ENCODE peak calls at places on chromosomes 12 and 14, in seven cellular contexts. V is esophagus squamous epithelium, Q is A549, J is AG04450, O is IMR-90, C is neural progenitor cell, P is heart right ventricle. M is an unnamed sample. For H3K9me3, the result is how much of the 10 kb centered on the place peaks cover.

GRCh38 chr12:94033112-94033511 is 115.3 kb upstream of the PLXNC1 start:
- DNase-seq in V (no peak), Q (no peak), J (no peak), O (no peak), C (no peak), P (no peak), M (no peak)

GRCh38 chr12:15534322-15534721 is 212.0 kb downstream of the PTPRO start:
- DNase-seq in V (no peak), Q (no peak), J (no peak), O (peak), C (no peak), P (no peak), M (no peak)

GRCh38 chr14:61573748-61574513 is 121.4 kb upstream of the HIF1A start:
- DNase-seq in V (no peak), Q (no peak), J (no peak), O (peak), C (no peak), P (no peak), M (no peak)

GRCh38 chr12:124053855-124054254 is 80.8 kb downstream of the ZNF664 start:
- DNase-seq in V (no peak), Q (peak), J (peak), O (peak), C (peak), P (peak), M (peak)

GRCh38 chr14:67268456-67269115 is 27.4 kb downstream of the PALS1 start:
- DNase-seq in V (no peak), Q (no peak), J (no peak), O (peak), C (peak), P (no peak), M (no peak)

GRCh38 chr12:49358548-49359141 is 8.6 kb upstream of the SPATS2 start:
- DNase-seq in V (no peak), Q (peak), J (no peak), O (peak), C (peak), P (peak), M (no peak)

GRCh38 chr12:26680724-26681455 is 152.1 kb downstream of the ITPR2 start:
- DNase-seq in V (no peak), Q (no peak), J (peak), O (peak), C (no peak), P (no peak), M (no peak)

GRCh38 chr12:96886998-96887677 is 19.9 kb upstream of the NEDD1 start:
- DNase-seq in V (no peak), Q (no peak), J (peak), O (peak), C (no peak), P (peak), M (peak)

GRCh38 chr14:63910593-63911363 is 58.0 kb downstream of the SYNE2 start:
- DNase-seq in V (no peak), Q (no peak), J (no peak), O (peak), C (peak), P (no peak), M (no peak)

GRCh38 chr14:72699852-72700257 is 194.0 kb downstream of the DPF3 start:
- DNase-seq in V (no peak), Q (peak), J (peak), O (peak), C (no peak), P (no peak), M (no peak)

GRCh38 chr14:93959239-93960107 is 16.9 kb downstream of the ASB2 start:
- DNase-seq in V (peak), Q (peak), J (peak), O (peak), C (no peak), P (peak), M (peak)

GRCh38 chr12:54159140-54159539 is 29.6 kb downstream of the SMUG1 start:
- DNase-seq in V (no peak), Q (no peak), J (no peak), O (no peak), C (peak), P (no peak), M (no peak)

GRCh38 chr12:75995691-75996090 is 35.9 kb downstream of the PHLDA1 start:
- DNase-seq in V (no peak), Q (no peak), J (no peak), O (peak), C (no peak), P (no peak), M (no peak)

GRCh38 chr12:111788178-111788654 is 21.5 kb downstream of the ALDH2 start:
- DNase-seq in V (no peak), Q (peak), J (no peak), O (peak), C (peak), P (peak), M (no peak)

GRCh38 chr14:39173198-39173597 is 1.9 kb upstream of the PNN start:
- DNase-seq in V (no peak), Q (no peak), J (no peak), O (no peak), C (no peak), P (no peak), M (no peak)

GRCh38 chr12:34198924-34199323 is 176.6 kb downstream of the ALG10 start:
- DNase-seq in V (no peak), Q (no peak), J (no peak), O (no peak), C (no peak), P (no peak), M (no peak)

GRCh38 chr12:51866762-51867161 is 18.2 kb upstream of the FIGNL2 start:
- DNase-seq in V (no peak), Q (no peak), J (no peak), O (no peak), C (no peak), P (no peak), M (no peak)

GRCh38 chr12:15584366-15585041 is 204.7 kb downstream of the EPS8 start:
- DNase-seq in V (no peak), Q (peak), J (no peak), O (peak), C (peak), P (no peak), M (no peak)

GRCh38 chr14:69853774-69854173 is 25.4 kb upstream of the SMOC1 start:
- DNase-seq in V (no peak), Q (no peak), J (no peak), O (no peak), C (no peak), P (no peak), M (no peak)

GRCh38 chr12:622420-622819 is 40.8 kb downstream of the NINJ2 start:
- DNase-seq in V (no peak), Q (no peak), J (no peak), O (no peak), C (no peak), P (peak), M (no peak)

GRCh38 chr12:27491226-27491625 is 32.8 kb upstream of the PPFIBP1 start:
- DNase-seq in V (no peak), Q (no peak), J (no peak), O (no peak), C (no peak), P (no peak), M (no peak)

GRCh38 chr14:58430156-58430555 is 2.6 kb downstream of the KIAA0586 start:
- DNase-seq in V (no peak), Q (no peak), J (no peak), O (peak), C (no peak), P (no peak), M (no peak)

GRCh38 chr12:13386269-13387039 is 189.9 kb downstream of the EMP1 start:
- DNase-seq in V (no peak), Q (no peak), J (no peak), O (no peak), C (no peak), P (no peak), M (no peak)

GRCh38 chr12:54759751-54760150 is 94.6 kb upstream of the MUCL1 start:
- DNase-seq in V (no peak), Q (peak), J (no peak), O (peak), C (peak), P (no peak), M (no peak)

GRCh38 chr12:57759360-57759980 is 4.6 kb downstream of the MARCHF9 start:
- DNase-seq in V (no peak), Q (peak), J (no peak), O (no peak), C (no peak), P (no peak), M (no peak)

GRCh38 chr14:97299661-97300060 is 502.5 kb downstream of the VRK1 start:
- DNase-seq in V (no peak), Q (no peak), J (no peak), O (no peak), C (peak), P (no peak), M (no peak)

GRCh38 chr14:100622234-100622633 is 35.0 kb upstream of the BEGAIN start:
- DNase-seq in V (no peak), Q (no peak), J (no peak), O (no peak), C (no peak), P (no peak), M (peak)

GRCh38 chr14:92510972-92511371 is 2.6 kb upstream of the RIN3 start:
- DNase-seq in V (no peak), Q (peak), J (no peak), O (no peak), C (peak), P (no peak), M (no peak)

GRCh38 chr12:119676573-119676972 is 8.6 kb downstream of the PRKAB1 start:
- DNase-seq in V (no peak), Q (peak), J (no peak), O (no peak), C (no peak), P (no peak), M (no peak)

GRCh38 chr12:130799051-130799450 is 40.0 kb downstream of the STX2 start:
- DNase-seq in V (no peak), Q (no peak), J (no peak), O (peak), C (no peak), P (no peak), M (no peak)

GRCh38 chr14:49692191-49692757 is 646 bp upstream of the KLHDC1 start:
- DNase-seq in V (no peak), Q (no peak), J (no peak), O (peak), C (no peak), P (no peak), M (no peak)

GRCh38 chr12:71371132-71371531 is 68.5 kb upstream of the LGR5 start:
- DNase-seq in V (no peak), Q (no peak), J (no peak), O (no peak), C (no peak), P (no peak), M (no peak)

GRCh38 chr12:57235012-57235727 is 5.7 kb downstream of the SHMT2 start:
- DNase-seq in V (no peak), Q (no peak), J (no peak), O (peak), C (peak), P (peak), M (peak)

GRCh38 chr14:75459099-75459741 is 31.4 kb downstream of the JDP2 start:
- DNase-seq in V (no peak), Q (peak), J (no peak), O (no peak), C (no peak), P (peak), M (no peak)

GRCh38 chr14:95948608-95949007 is 72.0 kb downstream of the TUNAR start:
- DNase-seq in V (no peak), Q (no peak), J (no peak), O (no peak), C (peak), P (no peak), M (no peak)

GRCh38 chr14:21428930-21429329 is 27.0 kb downstream of the CHD8 start:
- DNase-seq in V (no peak), Q (no peak), J (no peak), O (no peak), C (no peak), P (peak), M (no peak)

GRCh38 chr14:78611031-78611430 is 440.9 kb downstream of the NRXN3 start:
- DNase-seq in V (no peak), Q (no peak), J (no peak), O (no peak), C (no peak), P (no peak), M (no peak)
- H3K9me3 ChIP-seq in V (under half), Q (under half), J (under half), O (under half), C (under half), P (under half), M (under half)

DNA sequence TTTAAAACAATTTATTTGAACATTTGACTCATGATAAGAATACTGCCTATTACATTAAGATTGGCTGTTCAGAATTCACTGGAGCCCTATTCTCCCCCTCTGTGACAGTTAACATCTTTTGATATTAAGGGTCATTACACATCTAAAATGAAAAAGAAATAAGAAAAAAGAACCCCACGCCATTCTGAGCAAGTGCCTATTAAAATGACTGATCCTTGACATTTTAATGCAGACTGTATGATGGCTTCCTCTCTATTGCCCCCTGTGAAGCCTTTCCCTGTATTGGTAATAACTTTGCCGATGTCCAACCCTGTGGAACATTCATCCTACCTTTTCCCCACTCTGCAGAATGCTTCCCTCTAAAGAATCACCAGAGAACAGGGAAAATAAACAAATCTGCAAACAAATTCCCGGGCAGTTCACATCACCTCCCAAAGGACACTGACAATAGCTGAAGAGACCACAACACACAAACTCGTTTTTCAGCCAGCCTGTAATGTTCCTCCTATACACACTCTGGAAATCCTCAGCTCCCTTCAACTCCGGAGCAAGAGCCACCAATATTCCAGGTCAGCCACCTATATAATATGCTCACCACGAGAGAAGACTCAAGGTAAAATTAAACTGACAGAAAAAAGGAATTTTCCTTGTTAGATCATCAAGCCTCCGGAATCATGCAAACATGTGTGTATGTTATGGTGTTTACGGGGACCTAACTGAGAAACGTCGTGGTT is 2.1 kb downstream of the NIN start:
- DNase-seq in V (no peak), Q (no peak), J (no peak), O (no peak), C (peak), P (no peak), M (no peak)
- H3K9me3 ChIP-seq in V (under half), Q (under half), J (under half), O (under half), C (under half), P (under half), M (under half)

GRCh38 chr12:133145981-133146380 is 15.6 kb downstream of the ZNF10 start:
- DNase-seq in V (no peak), Q (no peak), J (no peak), O (no peak), C (no peak), P (no peak), M (no peak)
- H3K9me3 ChIP-seq in V (under half), Q (half or more), J (under half), O (under half), C (under half), P (half or more), M (half or more)

DNA sequence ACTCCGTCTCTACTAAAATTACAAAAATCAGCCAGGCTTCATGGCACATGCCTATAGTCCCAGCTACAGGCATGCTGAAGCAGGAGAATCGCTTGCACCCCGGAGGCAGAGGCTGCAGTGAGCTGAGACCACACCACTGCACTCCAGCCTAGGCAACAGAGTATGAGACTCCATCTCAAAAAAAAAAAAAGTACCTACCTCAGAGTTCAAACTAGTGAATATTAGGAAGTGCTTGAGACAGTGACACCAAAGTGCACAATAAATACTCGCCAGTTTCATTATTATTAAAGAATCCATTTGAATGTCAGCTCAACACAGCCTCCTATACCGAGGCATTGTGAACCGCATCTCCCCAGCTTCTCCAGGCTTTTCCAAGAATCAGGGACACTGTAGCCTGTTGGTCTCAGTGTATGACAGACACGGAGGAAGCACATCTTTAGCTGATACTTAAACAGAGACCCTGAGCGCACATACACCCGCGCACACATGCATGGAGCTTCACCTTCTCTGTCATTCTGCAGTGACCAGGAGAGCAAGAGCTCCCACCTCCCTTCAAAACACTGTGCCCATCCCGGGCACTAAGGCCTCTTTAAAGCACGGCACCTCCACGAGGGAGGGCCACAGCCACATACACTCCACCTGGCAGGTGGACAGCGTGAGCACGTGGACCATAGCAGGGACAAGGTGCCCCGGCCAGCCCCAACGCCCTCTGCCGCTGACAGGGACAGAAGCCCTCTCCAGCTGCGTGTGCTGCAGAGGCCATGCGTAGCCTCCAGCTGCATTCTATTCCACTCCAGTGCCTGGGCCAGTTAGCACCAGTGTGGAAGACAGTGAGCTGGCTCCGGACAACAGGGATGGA is 5.2 kb downstream of the GAPDH start:
- DNase-seq in V (no peak), Q (peak), J (no peak), O (peak), C (peak), P (no peak), M (no peak)
- H3K9me3 ChIP-seq in V (under half), Q (under half), J (under half), O (under half), C (under half), P (under half), M (under half)

GRCh38 chr14:106808907-106809306 is 1282.5 kb downstream of the TMEM121 start:
- DNase-seq in V (no peak), Q (no peak), J (no peak), O (no peak), C (no peak), P (no peak), M (no peak)

GRCh38 chr14:106809615-106810014 is 1283.2 kb downstream of the TMEM121 start:
- DNase-seq in V (no peak), Q (no peak), J (no peak), O (no peak), C (no peak), P (no peak), M (no peak)

GRCh38 chr14:106811167-106811566 is 1284.8 kb downstream of the TMEM121 start:
- DNase-seq in V (no peak), Q (no peak), J (no peak), O (no peak), C (no peak), P (no peak), M (no peak)

GRCh38 chr14:106807493-106807892 is 1281.1 kb downstream of the TMEM121 start:
- DNase-seq in V (no peak), Q (no peak), J (no peak), O (no peak), C (no peak), P (no peak), M (no peak)

GRCh38 chr14:106808458-106808857 is 1282.1 kb downstream of the TMEM121 start:
- DNase-seq in V (no peak), Q (no peak), J (no peak), O (no peak), C (no peak), P (no peak), M (no peak)
- H3K9me3 ChIP-seq in V (under half), Q (under half), J (under half), O (under half), C (under half), P (under half), M (under half)

DNA sequence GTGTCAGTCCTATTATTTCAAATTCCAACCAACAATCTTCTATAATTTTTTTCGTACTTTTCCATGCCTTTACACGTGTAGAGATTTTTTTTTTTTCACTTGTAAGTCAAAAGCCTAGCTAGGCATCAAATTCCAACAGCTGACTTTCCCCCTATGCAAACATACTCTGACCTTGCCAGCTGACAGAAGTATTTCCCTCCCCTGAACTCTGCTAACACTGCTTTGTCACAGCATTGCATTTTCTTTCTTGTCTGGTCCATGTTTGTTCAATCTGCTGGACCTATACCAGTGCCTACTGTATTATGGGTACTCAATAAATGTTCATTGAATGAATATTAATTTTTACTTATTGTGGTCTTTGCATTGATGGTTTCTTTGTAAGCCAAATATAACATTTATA is 435.3 kb upstream of the GARIN6 start:
- DNase-seq in V (no peak), Q (no peak), J (no peak), O (no peak), C (no peak), P (no peak), M (no peak)
- H3K9me3 ChIP-seq in V (under half), Q (under half), J (under half), O (under half), C (under half), P (under half), M (under half)

GRCh38 chr14:29885988-29886387 is 41.7 kb downstream of the PRKD1 start:
- DNase-seq in V (no peak), Q (no peak), J (no peak), O (no peak), C (no peak), P (no peak), M (no peak)
- H3K9me3 ChIP-seq in V (under half), Q (under half), J (under half), O (under half), C (under half), P (under half), M (under half)

GRCh38 chr14:106062502-106063272 is 536.3 kb downstream of the TMEM121 start:
- DNase-seq in V (no peak), Q (no peak), J (no peak), O (no peak), C (no peak), P (no peak), M (no peak)
- H3K9me3 ChIP-seq in V (under half), Q (under half), J (under half), O (under half), C (under half), P (under half), M (under half)

DNA sequence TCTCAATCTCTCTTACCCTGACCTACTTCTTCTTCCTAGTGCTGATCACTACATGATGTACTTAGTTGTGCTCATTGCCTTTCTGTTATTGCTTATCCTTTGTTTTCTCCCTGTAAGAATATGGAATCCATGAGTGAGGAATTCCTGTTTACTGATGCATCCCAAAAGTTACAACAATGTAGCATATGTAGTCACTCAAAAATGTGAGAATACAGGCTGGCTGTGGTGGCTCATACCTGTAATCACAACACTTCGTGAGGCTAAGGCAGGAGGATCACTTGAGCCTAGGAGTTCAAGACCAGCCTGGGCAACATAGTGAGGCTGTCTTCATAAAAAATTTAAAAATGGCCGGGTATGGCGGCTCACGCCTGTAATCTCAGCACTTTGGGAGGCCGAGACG is 8.0 kb upstream of the WDR20 start:
- DNase-seq in V (no peak), Q (no peak), J (no peak), O (peak), C (no peak), P (no peak), M (no peak)
- H3K9me3 ChIP-seq in V (under half), Q (under half), J (under half), O (under half), C (under half), P (under half), M (under half)